ENCODE peak calls at places on chromosomes 6 and 20, in four cellular contexts. L, T, A and F are unnamed samples.

GRCh38 chr20:1477896-1478490 is 11.3 kb upstream of the NSFL1C start:
- DNase-seq in L (no peak), T (no peak), A (no peak), F (no peak)

GRCh38 chr6:121858976-121859375 is 423.5 kb downstream of the GJA1 start:
- DNase-seq in L (no peak), T (no peak), A (no peak), F (no peak)

GRCh38 chr20:56628015-56628872 is 862 bp upstream of the TFAP2C start:
- DNase-seq in L (no peak), T (no peak), A (no peak), F (no peak)

GRCh38 chr20:25196701-25197120 is 1.2 kb downstream of the ENTPD6 start:
- DNase-seq in L (peak), T (no peak), A (no peak), F (no peak)

GRCh38 chr6:105838156-105838555 is 248.0 kb upstream of the PRDM1 start:
- DNase-seq in L (no peak), T (no peak), A (no peak), F (no peak)

GRCh38 chr6:30703821-30704220 is 13.0 kb upstream of the NRM start:
- DNase-seq in L (no peak), T (no peak), A (no peak), F (no peak)

GRCh38 chr6:38522322-38522721 is 117.4 kb downstream of the BTBD9 start:
- DNase-seq in L (no peak), T (no peak), A (no peak), F (no peak)

GRCh38 chr6:97586344-97586743 is 303.3 kb upstream of the MMS22L start:
- DNase-seq in L (no peak), T (no peak), A (no peak), F (peak)

GRCh38 chr6:21902766-21903165 is 309.2 kb downstream of the SOX4 start:
- DNase-seq in L (no peak), T (no peak), A (no peak), F (no peak)

GRCh38 chr6:3759656-3760245 is 8.2 kb upstream of the PXDC1 start:
- DNase-seq in L (no peak), T (no peak), A (no peak), F (no peak)